ENCODE peak calls at places on chromosomes 2 and 18, in seven cellular contexts. One of them, this sample, is unnamed.

GRCh38 chr2:111226797-111227700 is 106.3 kb downstream of the BCL2L11 start:
- DNase-seq in GM13977: no peak
- DNase-seq in GM12878: no peak
- DNase-seq in WTC11: no peak
- DNase-seq in CD4-positive, alpha-beta T cell: no peak
- DNase-seq in retinal pigment epithelial cell: no peak
- DNase-seq in lung: no peak
- DNase-seq in this sample: no peak

GRCh38 chr2:6642011-6642410 is 223.7 kb downstream of the CMPK2 start:
- DNase-seq in GM13977: no peak
- DNase-seq in GM12878: no peak
- DNase-seq in CD4-positive, alpha-beta T cell: no peak
- DNase-seq in WTC11: no peak
- DNase-seq in lung: no peak
- DNase-seq in retinal pigment epithelial cell: no peak
- DNase-seq in this sample: no peak

GRCh38 chr18:24917767-24918166 is 434.2 kb downstream of the ZNF521 start:
- DNase-seq in WTC11: no peak
- DNase-seq in CD4-positive, alpha-beta T cell: no peak
- DNase-seq in retinal pigment epithelial cell: no peak
- DNase-seq in GM12878: no peak
- DNase-seq in GM13977: no peak
- DNase-seq in lung: no peak
- DNase-seq in this sample: no peak

GRCh38 chr2:232523682-232524597 is 2.0 kb upstream of the CHRND start:
- DNase-seq in GM13977: peak; percentile 67
- DNase-seq in WTC11: peak; percentile 84
- DNase-seq in CD4-positive, alpha-beta T cell: no peak
- DNase-seq in retinal pigment epithelial cell: no peak
- DNase-seq in lung: no peak
- DNase-seq in GM12878: no peak
- DNase-seq in this sample: peak; percentile 82

GRCh38 chr2:231932711-231932970 is 6.4 kb upstream of the NPPC start:
- DNase-seq in WTC11: no peak
- DNase-seq in GM12878: no peak
- DNase-seq in lung: no peak
- DNase-seq in CD4-positive, alpha-beta T cell: no peak
- DNase-seq in retinal pigment epithelial cell: no peak
- DNase-seq in GM13977: no peak
- DNase-seq in this sample: no peak

GRCh38 chr2:145287686-145288085 is 767.8 kb upstream of the ZEB2 start:
- DNase-seq in GM13977: no peak
- DNase-seq in retinal pigment epithelial cell: no peak
- DNase-seq in CD4-positive, alpha-beta T cell: no peak
- DNase-seq in WTC11: no peak
- DNase-seq in GM12878: no peak
- DNase-seq in lung: no peak
- DNase-seq in this sample: no peak

GRCh38 chr2:28895189-28895893 is 874 bp downstream of the WDR43 start:
- DNase-seq in WTC11: peak; percentile 27
- DNase-seq in GM13977: peak; percentile 38
- DNase-seq in CD4-positive, alpha-beta T cell: no peak
- DNase-seq in retinal pigment epithelial cell: peak; percentile 30
- DNase-seq in GM12878: no peak
- DNase-seq in lung: peak; percentile 36
- DNase-seq in this sample: peak; percentile 61

GRCh38 chr2:161388146-161388779 is 27.8 kb upstream of the TBR1 start:
- DNase-seq in GM13977: no peak
- DNase-seq in WTC11: no peak
- DNase-seq in GM12878: no peak
- DNase-seq in lung: no peak
- DNase-seq in retinal pigment epithelial cell: no peak
- DNase-seq in CD4-positive, alpha-beta T cell: no peak
- DNase-seq in this sample: no peak

GRCh38 chr2:240991378-240992263 is 6.8 kb upstream of the SNED1 start:
- DNase-seq in WTC11: no peak
- DNase-seq in lung: peak; percentile 87
- DNase-seq in retinal pigment epithelial cell: peak; percentile 76
- DNase-seq in GM13977: no peak
- DNase-seq in GM12878: no peak
- DNase-seq in CD4-positive, alpha-beta T cell: no peak
- DNase-seq in this sample: no peak

GRCh38 chr2:47651296-47651695 is 131.6 kb upstream of the MSH6 start:
- DNase-seq in WTC11: no peak
- DNase-seq in retinal pigment epithelial cell: no peak
- DNase-seq in CD4-positive, alpha-beta T cell: no peak
- DNase-seq in GM12878: no peak
- DNase-seq in GM13977: no peak
- DNase-seq in lung: no peak
- DNase-seq in this sample: no peak

GRCh38 chr2:8215159-8215863 is 466.5 kb upstream of the ID2 start:
- DNase-seq in GM12878: no peak
- DNase-seq in CD4-positive, alpha-beta T cell: no peak
- DNase-seq in lung: no peak
- DNase-seq in WTC11: no peak
- DNase-seq in GM13977: no peak
- DNase-seq in retinal pigment epithelial cell: no peak
- DNase-seq in this sample: no peak

GRCh38 chr2:64036343-64036742 is 17.1 kb upstream of the VPS54 start:
- DNase-seq in retinal pigment epithelial cell: no peak
- DNase-seq in GM12878: no peak
- DNase-seq in WTC11: no peak
- DNase-seq in CD4-positive, alpha-beta T cell: no peak
- DNase-seq in lung: no peak
- DNase-seq in GM13977: peak; percentile 70
- DNase-seq in this sample: no peak

GRCh38 chr2:208265371-208265806 is 666 bp upstream of the PIKFYVE start:
- DNase-seq in retinal pigment epithelial cell: peak; percentile 24
- DNase-seq in GM12878: no peak
- DNase-seq in CD4-positive, alpha-beta T cell: peak; percentile 26
- DNase-seq in lung: no peak
- DNase-seq in WTC11: peak; percentile 15
- DNase-seq in GM13977: peak; percentile 68
- DNase-seq in this sample: no peak

GRCh38 chr2:239098288-239098970 is 250.5 kb downstream of the TWIST2 start:
- DNase-seq in GM12878: no peak
- DNase-seq in lung: no peak
- DNase-seq in CD4-positive, alpha-beta T cell: no peak
- DNase-seq in retinal pigment epithelial cell: no peak
- DNase-seq in GM13977: no peak
- DNase-seq in WTC11: no peak
- DNase-seq in this sample: no peak

GRCh38 chr2:217058791-217059755 is 199.2 kb upstream of the TNP1 start:
- DNase-seq in retinal pigment epithelial cell: no peak
- DNase-seq in GM13977: no peak
- DNase-seq in WTC11: no peak
- DNase-seq in CD4-positive, alpha-beta T cell: no peak
- DNase-seq in GM12878: no peak
- DNase-seq in lung: no peak
- DNase-seq in this sample: no peak
- TF ChIP-seq CTCF in retinal pigment epithelial cell: no peak
- TF ChIP-seq CTCF in GM13977: no peak
- TF ChIP-seq CTCF in WTC11: no peak
- TF ChIP-seq CTCF in CD4-positive, alpha-beta T cell: no peak
- TF ChIP-seq CTCF in GM12878: no peak
- TF ChIP-seq CTCF in lung: no peak
- TF ChIP-seq CTCF in this sample: peak; percentile 1

GRCh38 chr2:200702646-200703118 is 109.0 kb upstream of the BZW1 start:
- DNase-seq in GM12878: no peak
- DNase-seq in CD4-positive, alpha-beta T cell: no peak
- DNase-seq in WTC11: no peak
- DNase-seq in retinal pigment epithelial cell: no peak
- DNase-seq in lung: no peak
- DNase-seq in GM13977: no peak
- DNase-seq in this sample: no peak

GRCh38 chr2:200702044-200702443 is 109.7 kb upstream of the BZW1 start:
- DNase-seq in retinal pigment epithelial cell: no peak
- DNase-seq in GM12878: no peak
- DNase-seq in lung: no peak
- DNase-seq in CD4-positive, alpha-beta T cell: no peak
- DNase-seq in GM13977: no peak
- DNase-seq in WTC11: no peak
- DNase-seq in this sample: no peak

GRCh38 chr2:200703132-200703925 is 108.4 kb upstream of the BZW1 start:
- DNase-seq in lung: peak; percentile 43
- DNase-seq in retinal pigment epithelial cell: peak; percentile 25
- DNase-seq in GM12878: peak; percentile 4
- DNase-seq in WTC11: no peak
- DNase-seq in GM13977: no peak
- DNase-seq in CD4-positive, alpha-beta T cell: no peak
- DNase-seq in this sample: peak; percentile 20

GRCh38 chr2:200703926-200704637 is 107.6 kb upstream of the BZW1 start:
- DNase-seq in lung: no peak
- DNase-seq in WTC11: no peak
- DNase-seq in retinal pigment epithelial cell: no peak
- DNase-seq in CD4-positive, alpha-beta T cell: no peak
- DNase-seq in GM13977: no peak
- DNase-seq in GM12878: no peak
- DNase-seq in this sample: no peak

DNA sequence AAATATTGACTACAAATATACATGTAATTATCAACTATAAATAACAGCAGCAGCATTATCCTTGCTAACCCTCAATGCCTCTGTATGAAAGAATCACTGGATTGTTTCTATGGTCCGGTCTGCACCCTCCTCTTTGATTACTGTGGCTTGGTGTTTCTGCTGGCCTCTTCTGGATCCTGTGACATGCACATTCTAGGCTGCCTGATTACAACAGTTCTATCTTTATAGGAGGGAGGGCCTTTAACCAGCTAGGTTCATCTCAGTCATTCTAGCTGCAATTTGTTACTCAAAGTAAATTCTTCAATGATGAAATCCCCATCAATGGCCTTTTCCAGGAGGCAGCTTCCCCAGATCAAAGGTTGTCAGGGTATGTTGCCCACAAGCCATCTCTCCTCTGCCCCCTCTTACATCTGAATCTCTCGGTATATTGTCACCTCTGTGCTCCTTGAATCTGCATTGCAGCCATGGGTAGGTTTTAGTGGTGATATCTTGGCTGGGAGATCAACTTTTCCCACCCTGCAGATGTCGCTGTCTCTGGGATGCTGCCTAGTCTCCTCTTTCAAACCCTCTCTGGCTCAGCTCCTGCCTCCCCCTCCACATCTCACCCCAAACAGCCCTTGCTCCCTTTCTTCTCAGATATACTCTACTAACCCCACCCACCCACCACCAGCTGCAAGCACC is 106.3 kb upstream of the BZW1 start:
- DNase-seq in WTC11: peak; percentile 58
- DNase-seq in lung: no peak
- DNase-seq in GM13977: no peak
- DNase-seq in CD4-positive, alpha-beta T cell: no peak
- DNase-seq in retinal pigment epithelial cell: no peak
- DNase-seq in GM12878: no peak
- DNase-seq in this sample: peak; percentile 17
- TF ChIP-seq CTCF in WTC11: no peak
- TF ChIP-seq CTCF in lung: no peak
- TF ChIP-seq CTCF in GM13977: no peak
- TF ChIP-seq CTCF in CD4-positive, alpha-beta T cell: no peak
- TF ChIP-seq CTCF in retinal pigment epithelial cell: peak; percentile 33
- TF ChIP-seq CTCF in GM12878: no peak
- TF ChIP-seq CTCF in this sample: peak; percentile 7

GRCh38 chr2:45814951-45815621 is 163.6 kb downstream of the PRKCE start:
- DNase-seq in lung: no peak
- DNase-seq in retinal pigment epithelial cell: peak; percentile 53
- DNase-seq in GM12878: no peak
- DNase-seq in WTC11: no peak
- DNase-seq in CD4-positive, alpha-beta T cell: no peak
- DNase-seq in GM13977: no peak
- DNase-seq in this sample: peak; percentile 50

GRCh38 chr2:45812039-45812500 is 160.6 kb downstream of the PRKCE start:
- DNase-seq in retinal pigment epithelial cell: no peak
- DNase-seq in GM12878: no peak
- DNase-seq in CD4-positive, alpha-beta T cell: no peak
- DNase-seq in WTC11: no peak
- DNase-seq in lung: no peak
- DNase-seq in GM13977: no peak
- DNase-seq in this sample: no peak

GRCh38 chr2:45816273-45816672 is 164.8 kb downstream of the PRKCE start:
- DNase-seq in GM13977: no peak
- DNase-seq in WTC11: no peak
- DNase-seq in lung: no peak
- DNase-seq in CD4-positive, alpha-beta T cell: no peak
- DNase-seq in GM12878: no peak
- DNase-seq in retinal pigment epithelial cell: no peak
- DNase-seq in this sample: no peak

GRCh38 chr2:45813003-45813601 is 161.6 kb downstream of the PRKCE start:
- DNase-seq in GM12878: no peak
- DNase-seq in WTC11: no peak
- DNase-seq in lung: no peak
- DNase-seq in CD4-positive, alpha-beta T cell: no peak
- DNase-seq in GM13977: no peak
- DNase-seq in retinal pigment epithelial cell: no peak
- DNase-seq in this sample: peak; percentile 68

GRCh38 chr2:45814528-45814927 is 163.1 kb downstream of the PRKCE start:
- DNase-seq in GM13977: no peak
- DNase-seq in retinal pigment epithelial cell: no peak
- DNase-seq in GM12878: no peak
- DNase-seq in WTC11: no peak
- DNase-seq in CD4-positive, alpha-beta T cell: no peak
- DNase-seq in lung: no peak
- DNase-seq in this sample: peak; percentile 46
- TF ChIP-seq CTCF in GM13977: no peak
- TF ChIP-seq CTCF in retinal pigment epithelial cell: no peak
- TF ChIP-seq CTCF in GM12878: no peak
- TF ChIP-seq CTCF in WTC11: no peak
- TF ChIP-seq CTCF in CD4-positive, alpha-beta T cell: no peak
- TF ChIP-seq CTCF in lung: no peak
- TF ChIP-seq CTCF in this sample: no peak

GRCh38 chr2:205199451-205199850 is 482.9 kb upstream of the NRP2 start:
- DNase-seq in GM13977: no peak
- DNase-seq in CD4-positive, alpha-beta T cell: no peak
- DNase-seq in lung: no peak
- DNase-seq in WTC11: no peak
- DNase-seq in GM12878: no peak
- DNase-seq in retinal pigment epithelial cell: no peak
- DNase-seq in this sample: no peak
- TF ChIP-seq CTCF in GM13977: no peak
- TF ChIP-seq CTCF in CD4-positive, alpha-beta T cell: no peak
- TF ChIP-seq CTCF in lung: no peak
- TF ChIP-seq CTCF in WTC11: no peak
- TF ChIP-seq CTCF in GM12878: no peak
- TF ChIP-seq CTCF in retinal pigment epithelial cell: no peak
- TF ChIP-seq CTCF in this sample: no peak

GRCh38 chr2:104254017-104254416 is 599.9 kb upstream of the POU3F3 start:
- DNase-seq in lung: no peak
- DNase-seq in GM13977: no peak
- DNase-seq in GM12878: no peak
- DNase-seq in CD4-positive, alpha-beta T cell: no peak
- DNase-seq in WTC11: peak; percentile 31
- DNase-seq in retinal pigment epithelial cell: no peak
- DNase-seq in this sample: no peak
- TF ChIP-seq CTCF in lung: no peak
- TF ChIP-seq CTCF in GM13977: no peak
- TF ChIP-seq CTCF in GM12878: no peak
- TF ChIP-seq CTCF in CD4-positive, alpha-beta T cell: no peak
- TF ChIP-seq CTCF in WTC11: peak; percentile 13
- TF ChIP-seq CTCF in retinal pigment epithelial cell: no peak
- TF ChIP-seq CTCF in this sample: no peak

This sample was measured in WERI-Rb-1.